ENCODE peak calls at places on chromosomes 13 and 19, in six cellular contexts. T, Z, O, P, B and N are unnamed samples.

GRCh38 chr19:49335784-49336481 is 727 bp downstream of the CD37 start:
- DNase-seq in T (no peak), Z (peak; percentile 1), O (no peak), P (no peak), B (no peak), N (no peak)

GRCh38 chr19:48501446-48501960 is 10.1 kb downstream of the LMTK3 start:
- DNase-seq in T (peak; percentile 99), Z (peak; percentile 89), O (peak; percentile 90), P (peak; percentile 84), B (peak; percentile 93), N (peak; percentile 43)

GRCh38 chr19:9917322-9917721 is 19.0 kb downstream of the OLFM2 start:
- DNase-seq in T (peak; percentile 91), Z (peak; percentile 47), O (no peak), P (peak; percentile 51), B (peak; percentile 80), N (no peak)

GRCh38 chr13:80630685-80631121 is 289.8 kb upstream of the SPRY2 start:
- DNase-seq in T (no peak), Z (no peak), O (no peak), P (no peak), B (no peak), N (no peak)

GRCh38 chr19:30479231-30479630 is 107.0 kb downstream of the ZNF536 start:
- DNase-seq in T (no peak), Z (no peak), O (no peak), P (no peak), B (no peak), N (no peak)

GRCh38 chr13:20702530-20702929 is 969 bp upstream of the IL17D start:
- DNase-seq in T (no peak), Z (no peak), O (no peak), P (no peak), B (no peak), N (no peak)

GRCh38 chr19:41299755-41300089 is 10.2 kb upstream of the CCDC97 start:
- DNase-seq in T (no peak), Z (no peak), O (no peak), P (no peak), B (no peak), N (no peak)

GRCh38 chr19:19652482-19653295 is 9.2 kb upstream of the GMIP start:
- DNase-seq in T (no peak), Z (no peak), O (no peak), P (no peak), B (no peak), N (no peak)

GRCh38 chr19:48964205-48965032 is 690 bp upstream of the FTL start:
- DNase-seq in T (peak; percentile 82), Z (peak; percentile 54), O (peak; percentile 78), P (peak; percentile 34), B (no peak), N (no peak)

GRCh38 chr13:95360052-95360451 is 58.8 kb upstream of the ABCC4 start:
- DNase-seq in T (no peak), Z (no peak), O (no peak), P (no peak), B (no peak), N (no peak)

GRCh38 chr19:16134510-16134909 is 9.0 kb upstream of the HSH2D start:
- DNase-seq in T (no peak), Z (no peak), O (no peak), P (no peak), B (no peak), N (peak; percentile 72)

GRCh38 chr13:93249918-93250306 is 23.3 kb downstream of the GPC6 start:
- DNase-seq in T (no peak), Z (no peak), O (no peak), P (no peak), B (no peak), N (no peak)

GRCh38 chr19:17686027-17686511 is 2.1 kb downstream of the UNC13A start:
- DNase-seq in T (peak; percentile 69), Z (no peak), O (no peak), P (no peak), B (peak; percentile 53), N (no peak)

GRCh38 chr13:34412817-34413365 is 529.2 kb upstream of the NBEA start:
- DNase-seq in T (no peak), Z (no peak), O (no peak), P (no peak), B (no peak), N (no peak)

GRCh38 chr13:40315416-40316064 is 350.9 kb downstream of the FOXO1 start:
- DNase-seq in T (no peak), Z (no peak), O (no peak), P (no peak), B (no peak), N (no peak)

GRCh38 chr19:14440049-14440448 is 6.9 kb downstream of the PKN1 start:
- DNase-seq in T (peak; percentile 35), Z (no peak), O (no peak), P (no peak), B (peak; percentile 73), N (peak; percentile 37)

GRCh38 chr19:4267901-4268815 is 10.9 kb upstream of the SHD start:
- DNase-seq in T (no peak), Z (no peak), O (no peak), P (peak; percentile 69), B (no peak), N (no peak)

GRCh38 chr13:40064154-40064713 is 408.8 kb downstream of the COG6 start:
- DNase-seq in T (no peak), Z (no peak), O (no peak), P (peak; percentile 65), B (no peak), N (no peak)

GRCh38 chr13:109743706-109744453 is 42.5 kb downstream of the IRS2 start:
- DNase-seq in T (no peak), Z (no peak), O (no peak), P (no peak), B (no peak), N (no peak)

GRCh38 chr19:47107953-47108746 is 5.4 kb downstream of the ZC3H4 start:
- DNase-seq in T (no peak), Z (no peak), O (no peak), P (no peak), B (peak; percentile 15), N (no peak)

GRCh38 chr19:40165362-40165937 is 25.8 kb upstream of the MAP3K10 start:
- DNase-seq in T (peak; percentile 90), Z (peak; percentile 90), O (peak; percentile 92), P (peak; percentile 44), B (peak; percentile 53), N (no peak)

GRCh38 chr19:3656073-3656746 is 29.6 kb upstream of the CACTIN start:
- DNase-seq in T (no peak), Z (no peak), O (no peak), P (no peak), B (no peak), N (no peak)

GRCh38 chr19:51760811-51761356 is at the start of gene FPR2:
- DNase-seq in T (peak; percentile 41), Z (no peak), O (no peak), P (no peak), B (no peak), N (no peak)

GRCh38 chr19:51761696-51762095 is 716 bp downstream of the FPR2 start:
- DNase-seq in T (no peak), Z (no peak), O (no peak), P (no peak), B (no peak), N (no peak)
- TF ChIP-seq CREB1 in T (no peak), Z (no peak), O (no peak), P (no peak), B (no peak), N (no peak)

DNA sequence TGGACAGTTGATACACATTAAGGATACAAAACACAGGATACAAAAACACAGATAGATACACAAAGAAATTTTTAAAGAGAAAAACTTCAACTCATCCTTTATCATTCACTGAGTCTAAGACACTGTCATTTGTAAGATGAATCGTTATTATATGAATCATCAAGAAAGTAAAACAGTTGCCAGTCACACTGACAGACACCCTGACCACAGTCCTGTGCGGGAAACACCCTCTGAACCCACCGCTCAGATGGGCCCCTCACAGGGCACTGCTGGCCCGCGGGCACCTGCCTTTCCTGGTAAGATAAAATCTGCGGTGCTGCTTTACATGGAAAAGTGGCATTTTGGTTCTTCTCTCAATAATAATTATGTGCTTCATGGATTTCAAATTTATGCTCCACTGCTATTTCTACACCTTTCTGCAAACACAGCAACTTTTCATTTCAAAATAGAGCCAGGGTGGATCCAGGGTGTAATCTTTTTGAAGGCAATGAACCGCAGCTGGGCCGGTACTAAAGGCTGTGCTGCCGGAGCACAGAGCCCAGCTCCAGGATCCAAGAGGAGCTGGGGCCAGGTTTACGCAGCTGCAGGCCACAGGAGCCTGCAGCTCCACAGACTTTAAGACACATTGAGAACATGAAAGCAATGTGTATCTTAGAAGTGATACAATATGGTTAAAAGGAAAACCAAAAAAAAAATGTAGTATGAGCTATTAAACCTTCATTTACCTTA is 76.8 kb downstream of the TUBGCP3 start:
- DNase-seq in T (no peak), Z (no peak), O (no peak), P (no peak), B (no peak), N (no peak)
- TF ChIP-seq CREB1 in T (no peak), Z (no peak), O (no peak), P (no peak), B (no peak), N (no peak)

DNA sequence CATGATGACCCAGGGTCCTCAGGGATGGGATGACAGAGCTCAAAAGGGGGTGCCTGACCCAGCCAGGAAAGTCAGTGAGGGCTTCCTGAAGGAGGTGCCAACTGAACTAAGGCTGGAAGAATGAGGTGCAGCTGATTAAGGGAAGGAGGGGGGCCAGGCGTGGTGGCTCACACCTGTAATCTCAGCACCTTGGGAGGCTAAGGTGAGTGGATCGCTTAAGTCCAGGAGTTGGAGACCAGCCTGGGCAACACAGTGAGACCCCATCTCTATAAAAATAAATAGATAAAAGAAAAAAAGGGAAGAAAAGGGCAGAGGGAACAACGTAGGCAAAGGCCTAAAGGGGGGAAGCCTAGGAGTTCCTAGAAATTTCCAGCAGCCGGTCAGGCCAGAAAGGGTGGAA is 9.1 kb upstream of the LYPD3 start:
- DNase-seq in T (no peak), Z (no peak), O (no peak), P (no peak), B (no peak), N (no peak)
- TF ChIP-seq CREB1 in T (no peak), Z (no peak), O (no peak), P (no peak), B (no peak), N (no peak)

GRCh38 chr13:97720881-97721280 is 232.6 kb upstream of the IPO5 start:
- DNase-seq in T (no peak), Z (no peak), O (no peak), P (no peak), B (no peak), N (no peak)

GRCh38 chr13:97715763-97716162 is 237.7 kb upstream of the IPO5 start:
- DNase-seq in T (no peak), Z (no peak), O (no peak), P (no peak), B (no peak), N (no peak)

GRCh38 chr13:97716746-97717145 is 236.7 kb upstream of the IPO5 start:
- DNase-seq in T (no peak), Z (no peak), O (no peak), P (no peak), B (no peak), N (no peak)

GRCh38 chr13:97723655-97724054 is 229.8 kb upstream of the IPO5 start:
- DNase-seq in T (no peak), Z (no peak), O (no peak), P (no peak), B (no peak), N (no peak)

DNA sequence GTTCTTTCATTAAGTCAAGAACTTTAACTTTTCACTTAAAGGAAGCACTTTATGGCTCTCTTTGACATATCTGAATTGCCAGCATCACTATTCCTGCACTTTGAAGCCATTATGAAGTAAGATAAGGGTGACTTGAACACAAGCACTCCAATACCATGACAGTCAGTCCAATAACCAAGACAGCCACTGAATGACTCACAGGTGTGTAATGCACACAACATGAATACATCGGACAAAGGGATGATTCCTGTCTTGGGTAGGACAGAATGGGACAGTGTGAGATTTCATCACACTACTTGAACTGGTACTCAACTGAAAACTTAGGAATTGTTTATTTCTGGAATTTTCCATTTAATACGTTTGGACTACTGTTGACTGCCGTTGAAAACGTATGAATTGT is 233.7 kb upstream of the IPO5 start:
- DNase-seq in T (no peak), Z (no peak), O (no peak), P (no peak), B (no peak), N (no peak)
- TF ChIP-seq CREB1 in T (no peak), Z (no peak), O (no peak), P (no peak), B (no peak), N (no peak)